ENCODE peak calls at places on chromosomes 12 and 14, in seven cellular contexts. J, W, X, C, A, M and U are unnamed samples.

GRCh38 chr14:76904740-76905569 is 78.7 kb downstream of the LRRC74A start:
- DNase-seq in J (peak; percentile 96), W (no peak), X (peak; percentile 93), C (no peak), A (no peak), M (peak; percentile 64), U (peak; percentile 89)

GRCh38 chr14:58942516-58942915 is 246.0 kb upstream of the DAAM1 start:
- DNase-seq in J (no peak), W (no peak), X (peak; percentile 31), C (no peak), A (no peak), M (no peak), U (no peak)

GRCh38 chr12:13103391-13104033 is at the start of gene GSG1:
- DNase-seq in J (no peak), W (no peak), X (no peak), C (no peak), A (no peak), M (no peak), U (peak; percentile 15)

GRCh38 chr12:15530361-15530760 is 208.1 kb downstream of the PTPRO start:
- DNase-seq in J (no peak), W (no peak), X (no peak), C (no peak), A (no peak), M (no peak), U (no peak)

GRCh38 chr12:57461326-57461903 is 1.8 kb downstream of the GLI1 start:
- DNase-seq in J (no peak), W (peak; percentile 95), X (no peak), C (peak; percentile 80), A (peak; percentile 96), M (no peak), U (no peak)

GRCh38 chr12:99985129-99985570 is 414 bp upstream of the ANKS1B start:
- DNase-seq in J (no peak), W (no peak), X (no peak), C (no peak), A (no peak), M (peak; percentile 36), U (peak; percentile 21)

GRCh38 chr12:72271401-72271740 is 799 bp upstream of the TRHDE start:
- DNase-seq in J (no peak), W (peak; percentile 63), X (no peak), C (peak; percentile 48), A (peak; percentile 70), M (peak; percentile 47), U (no peak)

GRCh38 chr12:120584343-120585149 is 3.3 kb upstream of the POP5 start:
- DNase-seq in J (no peak), W (peak; percentile 71), X (no peak), C (peak; percentile 61), A (peak; percentile 87), M (no peak), U (peak; percentile 35)

GRCh38 chr12:122473543-122474323 is 27.0 kb downstream of the ZCCHC8 start:
- DNase-seq in J (no peak), W (no peak), X (no peak), C (peak; percentile 46), A (no peak), M (no peak), U (peak; percentile 70)

GRCh38 chr14:67269338-67270060 is 28.3 kb downstream of the PALS1 start:
- DNase-seq in J (no peak), W (no peak), X (peak; percentile 70), C (no peak), A (no peak), M (no peak), U (no peak)

GRCh38 chr12:22631863-22632463 is 7.0 kb downstream of the ETNK1 start:
- DNase-seq in J (no peak), W (no peak), X (no peak), C (no peak), A (no peak), M (no peak), U (no peak)

GRCh38 chr12:107127482-107128185 is 34.3 kb upstream of the CRY1 start:
- DNase-seq in J (no peak), W (no peak), X (no peak), C (no peak), A (peak; percentile 13), M (no peak), U (no peak)

GRCh38 chr14:59389936-59390335 is 75.2 kb downstream of the GPR135 start:
- DNase-seq in J (no peak), W (no peak), X (no peak), C (no peak), A (no peak), M (no peak), U (no peak)

GRCh38 chr14:49892301-49892635 is 614 bp upstream of the ARF6 start:
- DNase-seq in J (peak; percentile 69), W (no peak), X (peak; percentile 74), C (no peak), A (no peak), M (peak; percentile 34), U (peak; percentile 92)

GRCh38 chr12:109737111-109737510 is 23.5 kb downstream of the FAM222A start:
- DNase-seq in J (no peak), W (peak; percentile 4), X (no peak), C (peak; percentile 12), A (no peak), M (no peak), U (no peak)

GRCh38 chr12:90995041-90995440 is 9.7 kb downstream of the EPYC start:
- DNase-seq in J (no peak), W (no peak), X (no peak), C (no peak), A (no peak), M (peak; percentile 14), U (no peak)

GRCh38 chr12:114679942-114680341 is 4.0 kb downstream of the TBX3 start:
- DNase-seq in J (no peak), W (no peak), X (no peak), C (no peak), A (no peak), M (no peak), U (no peak)

GRCh38 chr14:95979339-95980042 is 59.7 kb upstream of the C14orf132 start:
- DNase-seq in J (no peak), W (peak; percentile 52), X (no peak), C (no peak), A (peak; percentile 52), M (no peak), U (no peak)

GRCh38 chr12:61757831-61758505 is 502.2 kb upstream of the USP15 start:
- DNase-seq in J (no peak), W (no peak), X (no peak), C (no peak), A (no peak), M (no peak), U (no peak)

GRCh38 chr14:105466491-105467248 is 8.0 kb upstream of the CRIP2 start:
- DNase-seq in J (no peak), W (no peak), X (no peak), C (no peak), A (no peak), M (no peak), U (no peak)

GRCh38 chr14:68112456-68112855 is 292.9 kb downstream of the RAD51B start:
- DNase-seq in J (no peak), W (no peak), X (no peak), C (no peak), A (no peak), M (no peak), U (no peak)

GRCh38 chr12:15590180-15590826 is 198.9 kb downstream of the EPS8 start:
- DNase-seq in J (peak; percentile 27), W (peak; percentile 16), X (no peak), C (peak; percentile 49), A (peak; percentile 39), M (peak; percentile 54), U (peak; percentile 79)

GRCh38 chr14:42307239-42307825 is 700.7 kb downstream of the LRFN5 start:
- DNase-seq in J (no peak), W (no peak), X (no peak), C (no peak), A (no peak), M (no peak), U (no peak)

GRCh38 chr12:68423175-68423574 is 91.0 kb upstream of the MDM1 start:
- DNase-seq in J (no peak), W (no peak), X (no peak), C (no peak), A (peak; percentile 2), M (no peak), U (no peak)

GRCh38 chr12:64687816-64688599 is 71.2 kb downstream of the GNS start:
- DNase-seq in J (no peak), W (no peak), X (no peak), C (no peak), A (no peak), M (no peak), U (no peak)

GRCh38 chr14:87955501-87955900 is 37.5 kb downstream of the GALC start:
- DNase-seq in J (no peak), W (no peak), X (no peak), C (no peak), A (no peak), M (no peak), U (no peak)

GRCh38 chr12:49800421-49801140 is 27.6 kb downstream of the NCKAP5L start:
- DNase-seq in J (no peak), W (no peak), X (no peak), C (no peak), A (no peak), M (no peak), U (no peak)

GRCh38 chr12:121388421-121388981 is 11.4 kb upstream of the RNF34 start:
- DNase-seq in J (no peak), W (no peak), X (no peak), C (no peak), A (no peak), M (no peak), U (no peak)

GRCh38 chr12:95258146-95258545 is 40.5 kb downstream of the VEZT start:
- DNase-seq in J (no peak), W (no peak), X (no peak), C (no peak), A (no peak), M (no peak), U (no peak)

GRCh38 chr14:69708586-69709169 is 58.3 kb upstream of the SRSF5 start:
- DNase-seq in J (no peak), W (peak; percentile 66), X (no peak), C (no peak), A (peak; percentile 74), M (no peak), U (peak; percentile 60)

GRCh38 chr12:2944401-2945047 is 14.7 kb upstream of the TEAD4 start:
- DNase-seq in J (no peak), W (peak; percentile 90), X (no peak), C (peak; percentile 77), A (peak; percentile 92), M (peak; percentile 4), U (peak; percentile 64)